ENCODE peak calls at places on chromosome 20, in five cellular contexts. O, G, D, E and L are unnamed samples. For H3K4me1, the result is how much of the 10 kb centered on the place peaks cover.

GRCh38 chr20:63696311-63696627 is 183 bp upstream of the TNFRSF6B start:
- DNase-seq in G (peak), D (no peak), O (no peak), E (no peak), L (no peak)

GRCh38 chr20:44435630-44436335 is 39.9 kb upstream of the TTPAL start:
- DNase-seq in E (no peak), G (no peak), O (no peak), D (no peak), L (no peak)

GRCh38 chr20:6663104-6663503 is 104.4 kb upstream of the BMP2 start:
- DNase-seq in E (no peak), O (no peak), G (no peak), D (no peak), L (no peak)

GRCh38 chr20:23340524-23340923 is 10.1 kb upstream of the NXT1 start:
- DNase-seq in E (peak), O (peak), D (no peak), G (peak), L (no peak)

GRCh38 chr20:324177-325042 is 942 bp upstream of the SOX12 start:
- DNase-seq in D (peak), G (peak), O (peak), E (peak), L (peak)

GRCh38 chr20:44056010-44056698 is 130.8 kb downstream of the JPH2 start:
- DNase-seq in O (no peak), G (peak), E (peak), D (peak), L (peak)

GRCh38 chr20:34541264-34541901 is 17.1 kb upstream of the MAP1LC3A start:
- DNase-seq in E (no peak), D (no peak), G (peak), O (no peak), L (no peak)

GRCh38 chr20:63703976-63704748 is 3.6 kb downstream of the ARFRP1 start:
- DNase-seq in G (no peak), E (peak), O (no peak), D (no peak), L (no peak)

GRCh38 chr20:24909086-24909780 is 39.8 kb upstream of the CST7 start:
- DNase-seq in E (no peak), O (no peak), D (no peak), G (no peak), L (no peak)

GRCh38 chr20:21705466-21706344 is at the start of gene PAX1:
- DNase-seq in E (no peak), O (no peak), G (no peak), D (no peak), L (no peak)

GRCh38 chr20:38191654-38192053 is 26.6 kb upstream of the TGM2 start:
- DNase-seq in D (no peak), O (no peak), G (no peak), E (no peak), L (no peak)

GRCh38 chr20:36507746-36508145 is 33.6 kb upstream of the MYL9 start:
- DNase-seq in G (no peak), D (no peak), E (peak), O (no peak), L (no peak)

GRCh38 chr20:10170261-10170660 is 48.4 kb upstream of the SNAP25 start:
- DNase-seq in D (no peak), E (no peak), O (no peak), G (no peak), L (no peak)

GRCh38 chr20:43936371-43936770 is 21.7 kb downstream of the TOX2 start:
- DNase-seq in D (no peak), E (no peak), G (no peak), O (no peak), L (no peak)

GRCh38 chr20:41072099-41072798 is 43.6 kb downstream of the TOP1 start:
- DNase-seq in G (peak), O (no peak), D (no peak), E (peak), L (no peak)

GRCh38 chr20:58375796-58376195 is 13.2 kb upstream of the VAPB start:
- DNase-seq in E (no peak), O (no peak), G (no peak), D (peak), L (no peak)

GRCh38 chr20:48469026-48469425 is 358.8 kb downstream of the PREX1 start:
- DNase-seq in E (no peak), O (no peak), G (no peak), D (no peak), L (no peak)

GRCh38 chr20:20593447-20594170 is 118.8 kb downstream of the RALGAPA2 start:
- DNase-seq in D (peak), O (peak), E (no peak), G (no peak), L (no peak)

GRCh38 chr20:58431134-58431533 is 42.1 kb downstream of the VAPB start:
- DNase-seq in O (no peak), D (no peak), E (no peak), G (no peak), L (no peak)

DNA sequence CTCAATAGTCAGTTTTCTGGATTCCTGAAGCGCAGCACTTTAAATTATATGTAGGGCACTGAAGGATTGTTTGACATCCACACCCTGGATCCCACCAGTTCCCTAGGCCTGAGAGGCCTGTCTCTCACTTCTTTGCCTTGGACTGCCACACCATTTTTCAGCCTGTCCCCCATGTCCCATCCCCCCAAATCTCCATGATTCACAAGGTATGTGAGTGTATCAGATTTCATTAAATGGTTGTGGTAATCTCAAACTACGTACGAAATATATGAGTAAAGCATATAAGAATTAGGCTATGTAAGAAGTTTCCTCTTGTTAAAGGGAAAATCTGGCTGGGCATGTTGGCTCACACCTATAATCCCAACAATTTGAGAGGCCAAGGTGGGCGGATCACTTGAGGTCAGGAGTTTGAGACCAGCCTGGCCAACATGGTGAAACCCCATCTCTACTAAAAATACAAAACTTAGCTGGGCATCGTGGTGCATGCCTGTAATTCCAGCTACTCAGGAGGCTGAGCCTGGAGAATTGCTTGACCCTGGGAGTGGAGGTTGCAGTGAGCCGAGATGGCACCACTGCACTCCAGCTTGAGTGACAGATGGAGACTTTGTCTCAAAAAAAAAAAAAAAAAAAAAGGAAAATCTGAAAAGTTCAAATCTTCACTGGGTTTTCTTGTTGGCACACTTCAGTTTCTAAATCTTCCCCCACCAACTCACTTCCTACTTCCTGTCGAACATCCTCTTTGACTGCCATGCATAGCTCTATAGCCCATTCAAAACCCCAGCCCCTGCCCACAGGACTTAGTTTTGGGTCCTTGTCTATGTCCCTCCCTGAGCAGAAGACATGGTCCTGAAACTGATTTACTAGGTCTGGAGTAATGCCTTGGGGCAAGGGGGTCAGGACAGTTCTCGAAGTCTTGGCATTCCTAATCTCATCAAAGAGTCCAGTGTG is 97.3 kb upstream of the SHLD1 start:
- DNase-seq in E (peak), D (no peak), O (no peak), G (no peak), L (no peak)
- H3K4me1 ChIP-seq in E (under half), D (under half), O (under half), G (under half), L (under half)

GRCh38 chr20:3101737-3102574 is 17.4 kb upstream of the AVP start:
- DNase-seq in O (no peak), E (no peak), D (no peak), G (no peak), L (no peak)
- H3K27ac ChIP-seq in O (no peak), E (no peak), D (no peak), G (no peak), L (no peak)

DNA sequence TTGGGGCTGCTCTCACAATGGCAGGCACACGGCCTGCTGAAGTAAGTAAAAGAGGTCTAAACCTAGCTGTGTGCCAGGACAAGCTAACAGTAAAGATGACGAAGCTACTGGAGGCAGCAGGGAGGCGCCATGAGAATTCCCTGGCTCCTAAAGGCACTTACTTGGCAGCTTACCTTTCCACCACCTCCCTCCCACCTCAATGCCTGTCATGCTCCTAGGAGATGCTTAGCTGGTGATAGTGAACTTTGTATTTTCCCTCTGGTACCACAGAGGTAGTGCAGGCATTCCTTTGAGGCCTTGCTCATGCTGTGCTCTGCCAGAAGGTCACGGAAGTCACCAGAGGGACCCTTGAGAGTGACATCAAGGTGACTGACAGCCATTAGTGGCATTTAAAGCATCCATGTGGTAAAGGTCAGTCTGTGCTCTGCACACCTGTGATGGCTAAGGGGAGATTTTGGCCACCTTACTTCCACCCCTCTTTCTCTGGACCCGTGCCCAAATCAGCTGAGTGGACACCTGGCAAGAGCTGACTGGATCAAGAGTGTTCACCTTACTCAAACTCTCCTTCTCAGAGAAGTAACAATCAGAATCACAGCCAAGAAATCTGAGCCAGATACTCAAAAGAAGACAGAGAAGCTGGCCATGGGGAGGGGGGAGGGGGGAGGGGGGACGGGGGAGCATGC is 3.0 kb downstream of the FKBP1A start:
- DNase-seq in D (no peak), O (no peak), G (peak), E (no peak), L (no peak)
- H3K4me3 ChIP-seq in D (no peak), O (no peak), G (no peak), E (no peak), L (peak)

DNA sequence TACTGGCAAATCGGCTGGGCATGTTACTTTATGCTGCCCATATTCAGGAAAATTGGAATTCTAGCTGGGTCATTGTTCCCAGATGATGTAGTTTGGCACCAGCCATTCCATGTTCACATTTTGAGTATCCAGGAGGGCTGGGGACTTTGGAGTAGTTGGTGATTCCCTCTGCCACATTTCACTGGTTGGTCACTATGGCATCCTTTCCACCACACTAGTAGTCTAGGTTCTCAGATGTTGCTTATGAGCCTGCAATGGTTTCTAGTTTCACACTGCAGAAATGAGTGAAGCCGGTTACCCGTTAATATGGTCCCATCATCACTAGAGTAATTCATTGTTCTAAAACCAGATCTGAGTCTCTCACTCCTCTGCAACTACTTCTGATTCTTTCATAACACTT is 4.6 kb downstream of the PTPN1 start:
- DNase-seq in D (no peak), O (no peak), G (no peak), E (no peak), L (no peak)
- H3K4me1 ChIP-seq in D (under half), O (half or more), G (under half), E (under half), L (half or more)